ENCODE peak calls at places on chromosome 2, in seven cellular contexts. One of them, this sample, is unnamed.

GRCh38 chr2:224357098-224357901 is 44.6 kb downstream of the FAM124B start:
- DNase-seq in SJSA1: no peak
- DNase-seq in coronary artery: no peak
- DNase-seq in HCT116: peak; percentile 44
- DNase-seq in stimulated activated naive CD4-positive, alpha-beta T cell: peak; percentile 35
- DNase-seq in anterior cingulate cortex: peak; percentile 56
- DNase-seq in fibroblast of mammary gland: peak; percentile 66
- DNase-seq in this sample: peak; percentile 37

GRCh38 chr2:239343946-239344856 is 56.6 kb downstream of the HDAC4 start:
- DNase-seq in coronary artery: no peak
- DNase-seq in HCT116: no peak
- DNase-seq in anterior cingulate cortex: peak; percentile 35
- DNase-seq in SJSA1: no peak
- DNase-seq in fibroblast of mammary gland: no peak
- DNase-seq in stimulated activated naive CD4-positive, alpha-beta T cell: no peak
- DNase-seq in this sample: no peak

GRCh38 chr2:240919161-240919781 is 13.1 kb downstream of the CROCC2 start:
- DNase-seq in HCT116: no peak
- DNase-seq in SJSA1: peak; percentile 41
- DNase-seq in fibroblast of mammary gland: no peak
- DNase-seq in anterior cingulate cortex: no peak
- DNase-seq in coronary artery: peak; percentile 67
- DNase-seq in stimulated activated naive CD4-positive, alpha-beta T cell: no peak
- DNase-seq in this sample: no peak

GRCh38 chr2:112465373-112465772 is 16.6 kb upstream of the TTL start:
- DNase-seq in coronary artery: no peak
- DNase-seq in HCT116: no peak
- DNase-seq in fibroblast of mammary gland: peak; percentile 41
- DNase-seq in stimulated activated naive CD4-positive, alpha-beta T cell: no peak
- DNase-seq in SJSA1: no peak
- DNase-seq in anterior cingulate cortex: no peak
- DNase-seq in this sample: no peak

GRCh38 chr2:191486584-191487320 is 191.2 kb upstream of the NABP1 start:
- DNase-seq in SJSA1: peak; percentile 85
- DNase-seq in anterior cingulate cortex: no peak
- DNase-seq in fibroblast of mammary gland: peak; percentile 98
- DNase-seq in coronary artery: no peak
- DNase-seq in stimulated activated naive CD4-positive, alpha-beta T cell: no peak
- DNase-seq in HCT116: peak; percentile 84
- DNase-seq in this sample: peak; percentile 83

GRCh38 chr2:190468814-190469569 is 60.8 kb downstream of the MFSD6 start:
- DNase-seq in coronary artery: no peak
- DNase-seq in fibroblast of mammary gland: peak; percentile 97
- DNase-seq in stimulated activated naive CD4-positive, alpha-beta T cell: no peak
- DNase-seq in SJSA1: peak; percentile 80
- DNase-seq in anterior cingulate cortex: peak; percentile 64
- DNase-seq in HCT116: peak; percentile 35
- DNase-seq in this sample: no peak

GRCh38 chr2:181407171-181407570 is 50.0 kb upstream of the ITGA4 start:
- DNase-seq in coronary artery: no peak
- DNase-seq in SJSA1: no peak
- DNase-seq in anterior cingulate cortex: no peak
- DNase-seq in HCT116: no peak
- DNase-seq in fibroblast of mammary gland: no peak
- DNase-seq in stimulated activated naive CD4-positive, alpha-beta T cell: no peak
- DNase-seq in this sample: no peak

GRCh38 chr2:3462493-3463104 is 56.7 kb downstream of the ADI1 start:
- DNase-seq in SJSA1: no peak
- DNase-seq in anterior cingulate cortex: no peak
- DNase-seq in stimulated activated naive CD4-positive, alpha-beta T cell: no peak
- DNase-seq in coronary artery: no peak
- DNase-seq in fibroblast of mammary gland: no peak
- DNase-seq in HCT116: no peak
- DNase-seq in this sample: no peak

GRCh38 chr2:182615036-182615435 is 101.0 kb upstream of the DNAJC10 start:
- DNase-seq in fibroblast of mammary gland: peak; percentile 33
- DNase-seq in stimulated activated naive CD4-positive, alpha-beta T cell: no peak
- DNase-seq in anterior cingulate cortex: no peak
- DNase-seq in coronary artery: no peak
- DNase-seq in HCT116: no peak
- DNase-seq in SJSA1: no peak
- DNase-seq in this sample: no peak

GRCh38 chr2:63614983-63615945 is 26.5 kb downstream of the MDH1 start:
- DNase-seq in anterior cingulate cortex: no peak
- DNase-seq in SJSA1: peak; percentile 69
- DNase-seq in HCT116: peak; percentile 23
- DNase-seq in coronary artery: no peak
- DNase-seq in fibroblast of mammary gland: no peak
- DNase-seq in stimulated activated naive CD4-positive, alpha-beta T cell: no peak
- DNase-seq in this sample: peak; percentile 14

This sample was measured in SW480.